ENCODE peak calls at places on chromosomes 7 and 10, in four cellular contexts. S is CD4-positive, alpha-beta T cell; Y is CD8-positive, alpha-beta T cell; A is cardiac muscle cell. M is an unnamed sample.

GRCh38 chr7:130352335-130353074 is 7.9 kb downstream of the CPA5 start:
- DNase-seq in S (no peak), Y (no peak), A (peak; percentile 81), M (no peak)

GRCh38 chr10:34219860-34220518 is 595.1 kb downstream of the PARD3 start:
- DNase-seq in S (no peak), Y (no peak), A (no peak), M (no peak)

GRCh38 chr7:69864283-69864682 is 266.0 kb downstream of the AUTS2 start:
- DNase-seq in A (no peak), S (no peak), Y (no peak), M (no peak)

GRCh38 chr7:159130199-159130775 is 14.4 kb downstream of the VIPR2 start:
- DNase-seq in Y (no peak), S (no peak), A (no peak), M (no peak)

GRCh38 chr7:112138453-112138852 is 67.7 kb downstream of the DOCK4 start:
- DNase-seq in S (no peak), Y (no peak), A (no peak), M (no peak)

GRCh38 chr10:120181154-120181553 is 275.9 kb upstream of the PLPP4 start:
- DNase-seq in A (no peak), Y (no peak), S (no peak), M (no peak)

GRCh38 chr7:4043988-4044387 is 638.1 kb upstream of the FOXK1 start:
- DNase-seq in A (no peak), Y (no peak), S (no peak), M (no peak)

GRCh38 chr7:128387663-128388485 is 21.9 kb downstream of the IMPDH1 start:
- DNase-seq in S (peak; percentile 42), A (peak; percentile 91), Y (peak; percentile 74), M (peak; percentile 55)

GRCh38 chr7:150337659-150338081 is 3.8 kb downstream of the RARRES2 start:
- DNase-seq in A (no peak), Y (no peak), S (no peak), M (no peak)

GRCh38 chr10:98344589-98345038 is 70.4 kb downstream of the PYROXD2 start:
- DNase-seq in A (peak; percentile 98), S (no peak), Y (no peak), M (no peak)

GRCh38 chr10:122282253-122282671 is 11.2 kb downstream of the BTBD16 start:
- DNase-seq in A (peak; percentile 24), Y (no peak), S (no peak), M (no peak)

GRCh38 chr7:121456785-121457359 is 60.8 kb upstream of the FAM3C start:
- DNase-seq in A (no peak), Y (no peak), S (no peak), M (no peak)

GRCh38 chr7:13231216-13231615 is 543.8 kb downstream of the ARL4A start:
- DNase-seq in Y (no peak), S (no peak), A (no peak), M (no peak)

GRCh38 chr10:32103721-32104120 is 47.5 kb upstream of the KIF5B start:
- DNase-seq in S (no peak), Y (no peak), A (peak; percentile 20), M (no peak)

GRCh38 chr10:90289037-90289436 is 568.8 kb downstream of the HTR7 start:
- DNase-seq in A (peak; percentile 63), Y (no peak), S (no peak), M (no peak)

GRCh38 chr7:122311719-122312118 is 7.2 kb upstream of the FEZF1 start:
- DNase-seq in S (no peak), Y (no peak), A (no peak), M (no peak)

GRCh38 chr10:127872011-127872741 is 20.6 kb downstream of the CLRN3 start:
- DNase-seq in S (no peak), Y (no peak), A (peak; percentile 86), M (no peak)

GRCh38 chr10:128657508-128657907 is 531.3 kb upstream of the MKI67 start:
- DNase-seq in A (no peak), Y (no peak), S (no peak), M (no peak)

GRCh38 chr10:129659881-129660280 is 192.8 kb downstream of the MGMT start:
- DNase-seq in A (no peak), S (no peak), Y (no peak), M (no peak)

GRCh38 chr7:49287653-49288052 is 363.3 kb downstream of the CDC14C start:
- DNase-seq in S (no peak), Y (no peak), A (no peak), M (no peak)

GRCh38 chr7:6106140-6106904 is 75.1 kb downstream of the ANKRD61 start:
- DNase-seq in Y (peak; percentile 26), A (peak; percentile 62), S (peak; percentile 19), M (no peak)

GRCh38 chr7:107180378-107180777 is 11.6 kb downstream of the HBP1 start:
- DNase-seq in Y (peak; percentile 74), S (no peak), A (peak; percentile 91), M (no peak)

GRCh38 chr7:98211221-98211675 is at the start of gene BHLHA15:
- DNase-seq in S (no peak), Y (peak; percentile 23), A (no peak), M (no peak)

GRCh38 chr10:125340871-125341270 is 180.5 kb upstream of the CTBP2 start:
- DNase-seq in Y (no peak), S (no peak), A (peak; percentile 6), M (no peak)

GRCh38 chr7:12490941-12491340 is 79.6 kb upstream of the SCIN start:
- DNase-seq in S (no peak), Y (no peak), A (no peak), M (no peak)

GRCh38 chr7:101898019-101898575 is 80.7 kb downstream of the CUX1 start:
- DNase-seq in A (no peak), S (no peak), Y (no peak), M (no peak)

GRCh38 chr10:129933456-129934092 is 30.5 kb downstream of the EBF3 start:
- DNase-seq in A (no peak), Y (no peak), S (no peak), M (no peak)

GRCh38 chr7:28005075-28005847 is 175.3 kb downstream of the JAZF1 start:
- DNase-seq in A (peak; percentile 48), S (no peak), Y (no peak), M (no peak)

GRCh38 chr10:118963963-118964362 is 65.6 kb upstream of the NANOS1 start:
- DNase-seq in A (no peak), Y (no peak), S (no peak), M (no peak)
- TF ChIP-seq CTCF in A (no peak), Y (no peak), S (no peak), M (no peak)

GRCh38 chr10:3879073-3879472 is 94.1 kb upstream of the KLF6 start:
- DNase-seq in S (no peak), A (no peak), Y (no peak), M (no peak)
- TF ChIP-seq CTCF in S (no peak), A (no peak), Y (no peak), M (no peak)

GRCh38 chr7:117791877-117792780 is 81.1 kb downstream of the CTTNBP2 start:
- DNase-seq in S (no peak), Y (no peak), A (no peak), M (no peak)
- TF ChIP-seq CTCF in S (no peak), Y (no peak), A (no peak), M (no peak)

DNA sequence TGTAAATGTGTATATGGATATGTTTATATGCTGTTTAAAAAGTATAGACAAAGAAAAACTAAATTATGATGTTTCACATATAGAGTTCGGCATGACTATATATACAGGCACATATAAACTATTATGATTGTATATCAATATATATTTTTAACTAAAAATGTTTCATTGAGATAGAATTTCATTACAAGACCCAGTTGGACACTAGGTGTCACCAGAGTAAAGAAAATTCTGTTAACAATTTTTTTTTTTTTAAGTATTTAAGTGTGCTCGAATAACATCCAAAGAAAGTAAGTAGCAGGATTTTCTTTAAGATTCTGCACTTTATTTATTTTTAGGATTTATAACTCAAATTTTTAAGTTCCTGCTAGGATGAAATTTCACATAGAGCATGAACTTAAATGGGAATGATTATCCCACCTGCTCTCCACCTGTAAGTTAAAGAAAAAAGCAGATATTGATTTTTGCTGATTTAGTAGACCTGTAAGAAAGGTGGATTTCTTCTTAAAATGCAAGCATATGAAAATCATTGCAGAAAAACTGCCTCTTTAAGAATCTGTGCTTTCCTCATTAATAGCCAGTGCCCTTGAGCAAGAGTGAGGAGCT is 961.5 kb downstream of the PCDH15 start:
- DNase-seq in A (peak; percentile 48), Y (no peak), S (no peak), M (no peak)
- TF ChIP-seq CTCF in A (peak; percentile 41), Y (no peak), S (no peak), M (no peak)

GRCh38 chr10:110498087-110498981 is 627 bp downstream of the DUSP5 start:
- DNase-seq in Y (peak; percentile 64), A (peak; percentile 73), S (peak; percentile 55), M (peak; percentile 57)
- TF ChIP-seq CTCF in Y (no peak), A (peak; percentile 9), S (no peak), M (no peak)

DNA sequence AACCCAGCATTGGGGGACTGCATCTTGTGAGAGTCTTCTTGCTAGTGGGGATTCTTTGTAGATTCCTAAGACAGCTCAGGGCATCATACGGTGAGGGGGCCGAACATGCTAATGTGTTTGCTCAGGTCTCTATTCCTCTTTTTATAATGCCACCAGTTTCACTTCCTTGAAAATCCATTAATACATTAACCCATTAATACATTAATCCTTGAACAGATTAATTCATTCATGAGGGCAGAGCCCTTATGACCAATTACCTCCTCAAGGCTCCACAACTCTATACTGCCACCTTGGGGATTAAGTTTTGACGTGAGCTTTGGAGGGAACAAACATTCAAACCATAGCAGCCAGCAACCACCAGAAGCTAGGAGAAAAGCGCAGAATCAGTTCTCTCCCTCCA is 67.2 kb upstream of the POT1 start:
- DNase-seq in A (peak; percentile 50), S (no peak), Y (no peak), M (no peak)
- TF ChIP-seq CTCF in A (peak; percentile 40), S (no peak), Y (no peak), M (no peak)

GRCh38 chr10:71546220-71546619 is 149.5 kb downstream of the CDH23 start:
- DNase-seq in A (no peak), S (no peak), Y (no peak), M (no peak)

GRCh38 chr10:71547290-71547689 is 150.6 kb downstream of the CDH23 start:
- DNase-seq in A (no peak), S (no peak), Y (no peak), M (no peak)

GRCh38 chr10:71547841-71548493 is 151.2 kb downstream of the CDH23 start:
- DNase-seq in A (peak; percentile 85), Y (no peak), S (no peak), M (no peak)

GRCh38 chr10:71545001-71545400 is 148.3 kb downstream of the CDH23 start:
- DNase-seq in A (no peak), Y (no peak), S (no peak), M (no peak)

GRCh38 chr10:71548494-71548846 is 151.8 kb downstream of the CDH23 start:
- DNase-seq in Y (no peak), A (peak; percentile 25), S (no peak), M (no peak)
- TF ChIP-seq CTCF in Y (no peak), A (peak; percentile 31), S (no peak), M (no peak)